ENCODE peak calls at places on chromosome 12, in nine cellular contexts. S is neural crest cell; G is CD8-positive, alpha-beta T cell; E is right atrium auricular region; V is pancreas; D is glutamatergic neuron; C is HCT116; H is prostate gland; R is AG04450. T is an unnamed sample.

GRCh38 chr12:101939856-101940265 is 62.5 kb downstream of the DRAM1 start:
- DNase-seq in S (peak), G (peak), E (peak), V (no peak), D (peak), C (peak), H (peak), R (peak), T (peak)

GRCh38 chr12:7439579-7440505 is 4.1 kb downstream of the CD163L1 start:
- DNase-seq in S (peak), G (peak), E (no peak), V (peak), D (peak), C (no peak), H (no peak), R (peak), T (peak)

GRCh38 chr12:17326649-17327048 is 720.7 kb upstream of the LMO3 start:
- DNase-seq in S (no peak), G (no peak), E (no peak), V (no peak), D (no peak), C (no peak), H (no peak), R (no peak), T (no peak)

GRCh38 chr12:119835068-119835467 is 42.1 kb downstream of the CIT start:
- DNase-seq in S (no peak), G (no peak), E (no peak), V (no peak), D (no peak), C (no peak), H (no peak), R (no peak), T (no peak)

GRCh38 chr12:128120035-128120434 is 146.9 kb upstream of the TMEM132C start:
- DNase-seq in S (no peak), G (no peak), E (no peak), V (no peak), D (no peak), C (no peak), H (no peak), R (no peak), T (no peak)

GRCh38 chr12:19780460-19780859 is 341.2 kb downstream of the AEBP2 start:
- DNase-seq in S (no peak), G (no peak), E (no peak), V (no peak), D (no peak), C (no peak), H (no peak), R (no peak), T (no peak)

GRCh38 chr12:49933793-49934192 is 16.7 kb upstream of the AQP2 start:
- DNase-seq in S (no peak), G (no peak), E (no peak), V (no peak), D (no peak), C (no peak), H (no peak), R (no peak), T (no peak)

GRCh38 chr12:40469736-40470135 is 222.5 kb upstream of the CNTN1 start:
- DNase-seq in S (no peak), G (no peak), E (no peak), V (no peak), D (no peak), C (no peak), H (no peak), R (no peak), T (no peak)

GRCh38 chr12:123928897-123929296 is 43.7 kb downstream of the CCDC92 start:
- DNase-seq in S (no peak), G (no peak), E (no peak), V (no peak), D (no peak), C (no peak), H (no peak), R (no peak), T (no peak)

GRCh38 chr12:92183575-92183974 is 37.9 kb upstream of the BTG1 start:
- DNase-seq in S (no peak), G (no peak), E (no peak), V (no peak), D (no peak), C (no peak), H (no peak), R (no peak), T (no peak)

GRCh38 chr12:13062669-13063068 is 18.5 kb downstream of the FAM234B start:
- DNase-seq in S (no peak), G (no peak), E (no peak), V (peak), D (no peak), C (no peak), H (no peak), R (no peak), T (no peak)

GRCh38 chr12:132955094-132955932 is 793 bp downstream of the ZNF605 start:
- DNase-seq in S (peak), G (no peak), E (peak), V (peak), D (peak), C (no peak), H (no peak), R (peak), T (peak)

DNA sequence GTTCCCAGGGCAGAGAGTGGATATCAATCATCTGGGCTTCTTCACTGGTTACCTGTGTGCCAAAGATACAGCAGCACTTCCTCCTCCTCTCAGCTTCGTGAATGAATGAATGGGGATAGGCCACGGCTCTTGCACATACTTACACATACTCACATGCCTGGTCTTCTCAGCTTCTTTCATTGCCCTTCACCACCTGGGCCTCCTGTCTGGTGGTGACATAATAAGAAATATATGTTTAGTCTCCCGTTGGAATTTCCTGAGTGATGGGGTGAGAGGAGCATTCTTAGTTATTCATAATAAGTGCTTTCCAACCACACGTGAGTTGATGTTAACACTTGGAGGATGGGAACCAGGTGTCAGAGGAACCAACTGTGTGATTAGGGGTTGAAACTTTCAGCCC is 268.1 kb upstream of the RMST start:
- DNase-seq in S (no peak), G (no peak), E (no peak), V (no peak), D (no peak), C (no peak), H (no peak), R (no peak), T (no peak)
- TF ChIP-seq CTCF in S (no peak), G (no peak), E (no peak), V (no peak), D (no peak), C (no peak), H (no peak), R (no peak), T (no peak)

GRCh38 chr12:52710744-52711143 is 7.4 kb upstream of the KRT77 start:
- DNase-seq in S (no peak), G (no peak), E (no peak), V (no peak), D (no peak), C (no peak), H (no peak), R (no peak), T (no peak)

GRCh38 chr12:52716061-52716460 is 12.7 kb upstream of the KRT77 start:
- DNase-seq in S (no peak), G (no peak), E (no peak), V (no peak), D (no peak), C (no peak), H (no peak), R (no peak), T (no peak)

GRCh38 chr12:52714887-52715281 is 11.6 kb upstream of the KRT77 start:
- DNase-seq in S (no peak), G (no peak), E (no peak), V (no peak), D (no peak), C (no peak), H (no peak), R (no peak), T (no peak)

GRCh38 chr12:52713960-52714886 is 10.9 kb upstream of the KRT77 start:
- DNase-seq in S (peak), G (peak), E (no peak), V (no peak), D (peak), C (no peak), H (no peak), R (no peak), T (no peak)

DNA sequence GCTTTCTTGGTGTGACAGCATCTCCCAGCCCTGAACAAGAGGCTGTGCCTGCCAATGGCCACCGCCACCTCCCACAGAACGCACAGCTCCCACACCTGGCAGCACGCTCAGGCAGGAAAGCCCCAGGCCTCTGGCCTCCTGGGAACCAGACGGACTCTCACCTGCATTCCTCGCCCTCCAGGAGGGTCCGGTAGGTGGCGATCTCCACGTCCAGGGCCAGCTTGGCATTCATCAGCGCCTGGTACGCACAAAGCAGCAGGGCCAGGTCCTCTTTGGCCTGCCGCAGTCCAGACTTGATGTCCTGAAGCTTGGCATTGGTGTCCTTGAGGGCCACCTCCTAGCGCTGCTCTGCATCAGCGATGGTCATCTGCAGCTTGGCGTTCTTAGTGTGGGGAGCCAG is 12.1 kb upstream of the KRT77 start:
- DNase-seq in S (no peak), G (no peak), E (no peak), V (no peak), D (no peak), C (peak), H (no peak), R (no peak), T (no peak)
- TF ChIP-seq CTCF in S (peak), G (no peak), E (no peak), V (no peak), D (no peak), C (peak), H (no peak), R (peak), T (no peak)

GRCh38 chr12:80598004-80598606 is 109.3 kb upstream of the MYF6 start:
- DNase-seq in S (no peak), G (no peak), E (no peak), V (no peak), D (no peak), C (peak), H (no peak), R (peak), T (peak)
- TF ChIP-seq CTCF in S (peak), G (no peak), E (peak), V (peak), D (peak), C (peak), H (no peak), R (peak), T (peak)

GRCh38 chr12:111295176-111295575 is 73.7 kb downstream of the PHETA1 start:
- DNase-seq in S (no peak), G (no peak), E (no peak), V (no peak), D (no peak), C (no peak), H (no peak), R (no peak), T (no peak)

GRCh38 chr12:111288771-111289170 is 80.1 kb downstream of the PHETA1 start:
- DNase-seq in S (no peak), G (no peak), E (no peak), V (no peak), D (no peak), C (no peak), H (no peak), R (no peak), T (no peak)

GRCh38 chr12:111287125-111287900 is 81.6 kb downstream of the PHETA1 start:
- DNase-seq in S (no peak), G (no peak), E (no peak), V (no peak), D (no peak), C (no peak), H (no peak), R (no peak), T (no peak)

GRCh38 chr12:111293266-111294009 is 75.5 kb downstream of the PHETA1 start:
- DNase-seq in S (no peak), G (no peak), E (no peak), V (no peak), D (no peak), C (no peak), H (no peak), R (no peak), T (no peak)

GRCh38 chr12:111291357-111291756 is 77.5 kb downstream of the PHETA1 start:
- DNase-seq in S (no peak), G (no peak), E (no peak), V (no peak), D (no peak), C (no peak), H (no peak), R (no peak), T (no peak)
- TF ChIP-seq CTCF in S (no peak), G (no peak), E (no peak), V (no peak), D (no peak), C (no peak), H (no peak), R (no peak), T (no peak)

GRCh38 chr12:108302471-108303311 is 36.4 kb downstream of the CMKLR1 start:
- DNase-seq in S (no peak), G (no peak), E (peak), V (peak), D (no peak), C (no peak), H (no peak), R (no peak), T (peak)
- TF ChIP-seq CTCF in S (no peak), G (no peak), E (no peak), V (no peak), D (no peak), C (no peak), H (no peak), R (no peak), T (no peak)